ENCODE peak calls at places on chromosomes 6 and 20, in six cellular contexts. A is AG09309, M is cardiac fibroblast, B is adrenal gland, K is WERI-Rb-1, I is uterus. Z is an unnamed sample.

GRCh38 chr6:16320533-16321340 is 82.3 kb downstream of the GMPR start:
- DNase-seq in A (no peak), M (peak), B (no peak), K (peak), I (peak), Z (no peak)

GRCh38 chr6:36118550-36119107 is 11.7 kb upstream of the MAPK13 start:
- DNase-seq in A (no peak), M (peak), B (no peak), K (peak), I (no peak), Z (peak)

GRCh38 chr6:150099953-150100352 is 31.0 kb upstream of the ULBP3 start:
- DNase-seq in A (no peak), M (no peak), B (no peak), K (no peak), I (no peak), Z (no peak)

GRCh38 chr6:17289491-17290106 is 8.4 kb downstream of the RBM24 start:
- DNase-seq in A (no peak), M (peak), B (no peak), K (no peak), I (peak), Z (no peak)

GRCh38 chr6:82086944-82087343 is 160.6 kb downstream of the IBTK start:
- DNase-seq in A (no peak), M (no peak), B (no peak), K (no peak), I (no peak), Z (no peak)

GRCh38 chr6:49088631-49089030 is 374.4 kb downstream of the MMUT start:
- DNase-seq in A (no peak), M (no peak), B (no peak), K (no peak), I (no peak), Z (no peak)

GRCh38 chr6:30763618-30764489 is 19.5 kb upstream of the IER3 start:
- DNase-seq in A (no peak), M (peak), B (no peak), K (peak), I (no peak), Z (no peak)

GRCh38 chr6:32529697-32530429 is at the start of gene HLA-DRB5:
- DNase-seq in A (no peak), M (no peak), B (peak), K (no peak), I (peak), Z (peak)

GRCh38 chr20:14698605-14699373 is 361.4 kb upstream of the FLRT3 start:
- DNase-seq in A (no peak), M (no peak), B (no peak), K (no peak), I (no peak), Z (no peak)

GRCh38 chr6:167776906-167777645 is 49.6 kb upstream of the AFDN start:
- DNase-seq in A (no peak), M (no peak), B (no peak), K (no peak), I (no peak), Z (no peak)

GRCh38 chr6:138161434-138162103 is at the start of gene ARFGEF3:
- DNase-seq in A (no peak), M (peak), B (peak), K (peak), I (peak), Z (no peak)

GRCh38 chr6:36285187-36285612 is 15.3 kb downstream of the PNPLA1 start:
- DNase-seq in A (no peak), M (no peak), B (no peak), K (no peak), I (no peak), Z (no peak)

GRCh38 chr6:74534485-74535211 is 671.2 kb downstream of the COL12A1 start:
- DNase-seq in A (peak), M (peak), B (no peak), K (no peak), I (no peak), Z (no peak)

GRCh38 chr6:51289041-51289440 is 470.4 kb downstream of the TFAP2B start:
- DNase-seq in A (no peak), M (no peak), B (no peak), K (no peak), I (no peak), Z (no peak)

GRCh38 chr20:11210611-11211010 is 536.8 kb upstream of the JAG1 start:
- DNase-seq in A (no peak), M (no peak), B (no peak), K (no peak), I (no peak), Z (no peak)

GRCh38 chr6:169236545-169236944 is 17.1 kb downstream of the THBS2 start:
- DNase-seq in A (no peak), M (no peak), B (no peak), K (no peak), I (no peak), Z (no peak)

GRCh38 chr6:130851026-130851425 is 23.8 kb downstream of the SMLR1 start:
- DNase-seq in A (no peak), M (no peak), B (no peak), K (no peak), I (no peak), Z (no peak)

GRCh38 chr6:10403385-10404106 is 11.3 kb downstream of the TFAP2A start:
- DNase-seq in A (peak), M (peak), B (no peak), K (no peak), I (no peak), Z (no peak)

GRCh38 chr20:17485017-17485416 is 46.2 kb downstream of the BFSP1 start:
- DNase-seq in A (no peak), M (no peak), B (no peak), K (no peak), I (no peak), Z (no peak)

GRCh38 chr20:6976096-6976495 is 208.6 kb downstream of the BMP2 start:
- DNase-seq in A (no peak), M (peak), B (no peak), K (no peak), I (no peak), Z (no peak)

GRCh38 chr6:34284563-34285545 is 36.0 kb upstream of the SMIM29 start:
- DNase-seq in A (peak), M (peak), B (peak), K (peak), I (peak), Z (peak)

GRCh38 chr6:118936304-118936703 is 1.3 kb upstream of the MCM9 start:
- DNase-seq in A (no peak), M (no peak), B (no peak), K (no peak), I (no peak), Z (no peak)

GRCh38 chr6:147418523-147418922 is 90.0 kb upstream of the SAMD5 start:
- DNase-seq in A (no peak), M (no peak), B (no peak), K (no peak), I (no peak), Z (no peak)

GRCh38 chr6:8387942-8388437 is 47.4 kb downstream of the SLC35B3 start:
- DNase-seq in A (no peak), M (no peak), B (no peak), K (no peak), I (no peak), Z (no peak)

GRCh38 chr6:127301199-127301700 is 34.6 kb downstream of the RNF146 start:
- DNase-seq in A (no peak), M (peak), B (no peak), K (no peak), I (no peak), Z (no peak)

GRCh38 chr6:39887692-39888450 is 46.4 kb downstream of the MOCS1 start:
- DNase-seq in A (peak), M (peak), B (peak), K (no peak), I (peak), Z (no peak)

DNA sequence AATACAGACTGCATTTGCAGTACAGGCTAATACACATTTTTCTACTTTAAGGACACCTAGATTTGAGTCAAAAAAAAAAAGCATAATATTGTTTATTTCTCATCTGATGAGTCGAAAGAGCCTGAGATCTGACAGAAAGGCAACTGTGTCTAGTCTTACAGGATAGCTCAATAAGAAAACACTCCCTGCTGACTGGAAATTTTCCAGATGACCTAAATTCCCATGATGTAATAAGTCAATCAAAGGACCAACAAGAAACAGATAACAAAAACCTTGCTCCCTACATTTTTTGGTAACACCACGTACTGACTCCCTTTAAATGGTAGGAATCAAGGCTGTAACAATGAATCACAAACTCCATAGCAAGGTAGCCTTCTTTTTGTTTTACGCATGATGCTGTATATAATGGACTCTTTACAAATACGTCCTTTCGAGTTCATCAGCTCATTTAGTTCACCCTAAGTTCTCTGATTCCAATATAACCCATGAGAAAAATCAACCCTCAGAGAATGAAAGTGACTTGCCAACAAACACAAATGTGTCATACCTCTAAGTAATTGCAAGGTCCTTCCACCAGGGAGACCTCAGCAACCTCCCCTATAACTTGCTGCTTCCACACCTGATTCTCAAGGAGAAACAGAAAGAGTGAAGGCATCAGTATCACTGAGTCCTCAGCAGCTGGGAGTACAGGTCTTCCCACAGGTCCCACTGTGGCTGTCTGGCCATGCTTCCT is 12.1 kb downstream of the TBX18 start:
- DNase-seq in A (no peak), M (peak), B (no peak), K (no peak), I (no peak), Z (no peak)
- TF ChIP-seq CTCF in A (peak), M (peak), B (no peak), K (no peak), I (no peak), Z (no peak)

GRCh38 chr20:36090223-36090622 is 64.3 kb upstream of the EPB41L1 start:
- DNase-seq in A (no peak), M (no peak), B (no peak), K (no peak), I (no peak), Z (no peak)

GRCh38 chr20:36093804-36094145 is 60.8 kb upstream of the EPB41L1 start:
- DNase-seq in A (no peak), M (no peak), B (no peak), K (no peak), I (no peak), Z (no peak)

GRCh38 chr20:36092424-36093024 is 62.0 kb upstream of the EPB41L1 start:
- DNase-seq in A (no peak), M (no peak), B (peak), K (peak), I (no peak), Z (no peak)

GRCh38 chr20:36093025-36093803 is 61.3 kb upstream of the EPB41L1 start:
- DNase-seq in A (no peak), M (peak), B (peak), K (peak), I (peak), Z (no peak)

GRCh38 chr20:36091561-36092423 is 62.7 kb upstream of the EPB41L1 start:
- DNase-seq in A (no peak), M (no peak), B (no peak), K (peak), I (no peak), Z (no peak)
- TF ChIP-seq CTCF in A (no peak), M (no peak), B (no peak), K (no peak), I (no peak), Z (no peak)

GRCh38 chr20:1440024-1440423 is 26.6 kb downstream of the NSFL1C start:
- DNase-seq in A (no peak), M (peak), B (no peak), K (peak), I (no peak), Z (no peak)
- TF ChIP-seq CTCF in A (peak), M (peak), B (no peak), K (peak), I (no peak), Z (no peak)

GRCh38 chr6:120056085-120056484 is 706.5 kb upstream of the MAN1A1 start:
- DNase-seq in A (no peak), M (peak), B (no peak), K (no peak), I (no peak), Z (no peak)
- TF ChIP-seq CTCF in A (peak), M (peak), B (no peak), K (peak), I (no peak), Z (peak)

GRCh38 chr6:65399355-65400084 is 307.5 kb downstream of the EYS start:
- DNase-seq in A (no peak), M (no peak), B (no peak), K (no peak), I (no peak), Z (no peak)

GRCh38 chr6:65398851-65399250 is 308.2 kb downstream of the EYS start:
- DNase-seq in A (no peak), M (no peak), B (no peak), K (no peak), I (no peak), Z (no peak)

DNA sequence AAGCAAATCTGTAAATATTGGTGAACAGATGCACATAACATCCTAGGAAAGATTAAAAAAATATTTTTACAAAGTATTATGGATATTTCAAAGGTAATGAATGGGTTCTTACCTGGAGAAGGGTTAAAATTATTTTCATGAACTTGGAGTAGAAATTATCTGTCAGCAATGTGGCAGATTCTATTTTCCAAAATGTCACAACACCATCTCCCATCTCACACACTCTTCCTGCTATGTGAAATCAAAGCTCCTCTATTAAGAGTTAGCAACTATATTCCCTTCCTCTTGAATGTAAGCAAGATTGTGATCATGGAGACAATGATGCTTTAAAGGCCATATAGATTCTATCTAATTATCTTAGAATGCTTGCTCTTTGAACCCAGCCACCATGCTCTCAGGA is 304.5 kb downstream of the EYS start:
- DNase-seq in A (no peak), M (no peak), B (no peak), K (no peak), I (no peak), Z (no peak)
- TF ChIP-seq CTCF in A (no peak), M (no peak), B (no peak), K (no peak), I (no peak), Z (no peak)

Z was measured in CD14-positive monocyte.